ENCODE peak calls at places on chromosomes 3 and 15, in ten cellular contexts. D is A549, M is neural progenitor cell, P is PC-3, W is mammary epithelial cell, S is SK-N-SH, R is neuronal stem cell, Y is HCT116, A is IMR-90, T is mesenchymal stem cell. V is an unnamed sample.

GRCh38 chr15:57752426-57752825 is 45.9 kb downstream of the POLR2M start:
- DNase-seq in M (peak), S (no peak), D (no peak), W (no peak), P (no peak), T (no peak), A (no peak), Y (no peak), R (no peak), V (no peak)

GRCh38 chr3:53192608-53193007 is 31.6 kb downstream of the PRKCD start:
- DNase-seq in P (no peak), S (peak), D (no peak), M (no peak), Y (no peak), W (no peak), T (no peak), A (no peak), R (no peak), V (no peak)

GRCh38 chr3:187742351-187743171 is 2.7 kb downstream of the BCL6 start:
- DNase-seq in A (peak), D (no peak), R (no peak), T (peak), W (peak), M (no peak), S (no peak), P (peak), Y (no peak), V (no peak)

GRCh38 chr3:121819236-121819635 is 15.6 kb downstream of the IQCB1 start:
- DNase-seq in D (no peak), M (no peak), W (no peak), Y (no peak), A (no peak), R (no peak), P (no peak), T (no peak), S (no peak), V (no peak)

GRCh38 chr3:31729082-31729481 is 196.4 kb downstream of the STT3B start:
- DNase-seq in Y (no peak), A (no peak), S (no peak), T (no peak), W (peak), R (no peak), D (no peak), M (no peak), P (no peak), V (no peak)

GRCh38 chr3:58474348-58474911 is 17.5 kb upstream of the KCTD6 start:
- DNase-seq in R (no peak), D (no peak), T (no peak), S (no peak), Y (no peak), W (no peak), P (no peak), A (no peak), M (no peak), V (no peak)

GRCh38 chr3:171049831-171050444 is 23.4 kb upstream of the SLC2A2 start:
- DNase-seq in T (peak), P (peak), M (peak), S (peak), Y (peak), W (peak), A (peak), D (peak), R (peak), V (peak)

GRCh38 chr3:174862101-174862500 is 3.0 kb downstream of the NAALADL2 start:
- DNase-seq in M (peak), P (peak), Y (peak), D (peak), T (no peak), A (no peak), R (no peak), S (no peak), W (peak), V (peak)

DNA sequence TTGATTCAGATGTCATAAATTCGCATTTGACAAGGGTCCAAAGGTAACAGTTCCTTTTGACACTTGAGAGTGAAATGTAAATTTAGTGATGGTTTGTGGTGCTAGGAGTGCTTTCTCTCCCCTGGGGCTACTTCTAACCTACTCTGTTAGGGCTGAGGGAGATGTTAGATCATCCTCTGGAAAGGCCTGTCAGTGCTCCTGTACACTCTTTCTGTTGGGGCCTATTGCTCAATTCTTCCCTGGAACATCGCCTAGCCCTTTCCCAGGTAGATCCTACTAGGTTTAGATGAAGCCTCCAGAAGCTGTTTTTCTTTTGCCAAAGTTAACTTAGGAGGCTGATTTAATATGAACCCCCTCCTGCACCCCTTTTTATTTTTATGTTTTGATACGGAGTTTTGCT is 1.4 kb downstream of the PCCB start:
- DNase-seq in T (no peak), D (no peak), A (no peak), P (peak), M (no peak), Y (no peak), S (peak), W (peak), R (no peak), V (no peak)
- H3K4me3 ChIP-seq in T (peak), D (no peak), A (no peak), P (peak), M (peak), Y (peak), S (peak), W (no peak), R (no peak), V (peak)

DNA sequence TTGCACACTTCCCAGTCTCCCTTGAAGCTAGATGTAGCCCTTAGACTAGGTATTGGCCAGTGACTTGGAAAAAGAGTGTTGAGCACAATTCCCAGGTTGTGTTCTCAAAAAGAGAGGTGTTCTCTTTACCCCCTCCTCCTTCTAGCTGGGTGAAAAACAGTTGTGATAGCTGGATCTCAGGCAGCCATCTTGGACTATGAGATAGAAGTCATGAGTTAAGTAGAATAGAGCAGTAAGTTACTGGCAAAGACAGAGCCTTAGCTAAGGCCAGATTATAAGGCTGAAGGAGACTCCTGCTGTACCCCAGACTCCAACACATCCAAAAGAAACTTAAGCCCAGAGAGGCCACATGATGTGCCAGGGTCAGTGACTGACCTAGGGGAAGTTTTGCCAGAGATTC is 8.1 kb upstream of the STRA6 start:
- DNase-seq in D (no peak), P (no peak), R (no peak), Y (no peak), M (no peak), T (no peak), A (no peak), S (no peak), W (no peak), V (no peak)
- H3K4me2 ChIP-seq in D (no peak), P (no peak), R (no peak), Y (no peak), M (no peak), T (no peak), A (no peak), S (no peak), W (no peak), V (no peak)

GRCh38 chr15:75704618-75705017 is 8.0 kb downstream of the CSPG4 start:
- DNase-seq in R (no peak), T (no peak), D (no peak), S (no peak), M (no peak), W (no peak), A (no peak), Y (no peak), P (no peak), V (no peak)

GRCh38 chr15:75702431-75702830 is 10.2 kb downstream of the CSPG4 start:
- DNase-seq in T (no peak), M (no peak), D (no peak), W (no peak), A (no peak), R (no peak), S (no peak), P (no peak), Y (no peak), V (no peak)

GRCh38 chr15:75706682-75706954 is 6.0 kb downstream of the CSPG4 start:
- DNase-seq in M (no peak), A (no peak), S (no peak), T (no peak), Y (no peak), P (no peak), W (no peak), R (no peak), D (no peak), V (no peak)

GRCh38 chr15:75704263-75704615 is 8.4 kb downstream of the CSPG4 start:
- DNase-seq in A (no peak), M (no peak), S (peak), P (no peak), Y (no peak), T (no peak), W (no peak), R (no peak), D (no peak), V (no peak)

DNA sequence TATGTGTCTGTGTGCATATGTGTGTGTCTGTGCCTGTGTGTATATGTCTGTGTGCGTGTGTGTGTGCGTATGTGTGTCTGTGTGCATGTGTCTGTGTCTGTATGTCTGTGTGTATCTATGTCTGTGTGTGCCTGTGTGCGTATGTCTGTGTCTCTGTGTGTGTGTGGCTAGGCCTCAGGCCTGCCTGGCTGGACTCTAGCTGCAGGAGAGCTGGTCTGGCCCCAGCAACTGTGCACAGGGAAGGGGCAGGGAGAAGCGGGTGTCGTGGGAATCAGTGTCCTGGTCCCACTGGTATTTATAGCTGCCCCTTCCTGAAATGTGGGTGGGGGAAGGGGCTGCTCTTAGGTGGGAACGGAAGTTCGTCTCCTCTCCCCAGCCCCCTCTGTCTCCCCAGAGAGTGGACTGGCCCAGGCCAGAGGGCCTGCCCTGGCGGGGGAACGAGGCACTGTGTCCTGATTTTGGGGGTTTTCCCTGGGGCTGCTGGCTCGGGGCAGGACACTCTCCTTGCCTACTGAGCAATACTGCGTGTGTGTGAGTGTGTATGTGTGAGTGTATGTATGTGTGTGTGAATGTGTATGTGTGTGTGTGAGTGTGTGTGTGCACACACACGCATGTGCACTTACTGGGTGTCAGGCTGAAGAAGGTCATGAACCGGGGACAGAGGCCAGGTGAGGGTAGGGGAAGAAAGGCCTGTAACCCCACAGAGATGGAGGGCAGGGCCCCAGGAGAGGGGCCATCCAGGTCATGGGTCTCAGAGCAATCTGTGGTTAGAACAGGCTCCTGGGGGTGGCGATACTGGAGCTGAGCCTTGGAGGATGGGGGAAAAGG is 6.6 kb downstream of the CSPG4 start:
- DNase-seq in P (no peak), A (no peak), T (peak), M (no peak), D (peak), Y (no peak), R (no peak), W (no peak), S (no peak), V (no peak)
- H3K4me3 ChIP-seq in P (no peak), A (no peak), T (no peak), M (no peak), D (no peak), Y (no peak), R (peak), W (no peak), S (no peak), V (no peak)

GRCh38 chr3:196122021-196122687 is 40.3 kb upstream of the TFRC start:
- DNase-seq in P (no peak), W (no peak), R (no peak), S (no peak), A (peak), Y (no peak), D (no peak), T (no peak), M (no peak), V (no peak)
- H3K4me2 ChIP-seq in P (no peak), W (no peak), R (no peak), S (no peak), A (no peak), Y (no peak), D (no peak), T (no peak), M (no peak), V (no peak)

GRCh38 chr3:131835906-131836305 is 198.9 kb downstream of the CPNE4 start:
- DNase-seq in D (no peak), A (no peak), S (no peak), W (no peak), M (no peak), T (no peak), R (no peak), Y (no peak), P (no peak), V (no peak)

DNA sequence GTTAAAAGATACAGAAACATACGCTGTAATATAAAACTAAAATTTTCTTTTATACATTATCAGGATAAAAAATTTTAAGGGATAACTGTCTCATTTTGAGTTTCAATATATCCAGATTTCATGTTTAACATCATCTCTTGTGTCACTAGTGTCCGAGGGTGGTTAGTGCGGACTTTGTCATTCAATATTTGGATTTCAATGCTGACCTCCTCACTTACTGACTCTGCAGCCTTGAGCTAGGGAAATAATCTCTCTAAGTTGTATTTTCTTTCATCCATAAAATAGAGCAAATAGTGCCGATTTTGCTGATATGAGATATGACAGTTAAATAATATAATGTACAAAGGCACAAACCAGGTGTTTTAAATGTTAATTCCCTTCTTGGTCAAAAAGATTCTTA is 203.2 kb downstream of the CPNE4 start:
- DNase-seq in W (no peak), R (no peak), D (no peak), Y (no peak), S (no peak), P (no peak), M (no peak), A (no peak), T (no peak), V (no peak)
- H3K4me3 ChIP-seq in W (no peak), R (no peak), D (no peak), Y (no peak), S (no peak), P (no peak), M (no peak), A (no peak), T (no peak), V (no peak)

GRCh38 chr3:54892168-54892567 is 35.7 kb downstream of the LRTM1 start:
- DNase-seq in M (no peak), D (no peak), R (no peak), T (no peak), Y (no peak), A (no peak), S (no peak), W (no peak), P (no peak), V (no peak)

GRCh38 chr3:54889731-54890130 is 38.1 kb downstream of the LRTM1 start:
- DNase-seq in T (no peak), S (no peak), P (no peak), D (no peak), R (no peak), A (no peak), Y (no peak), M (no peak), W (no peak), V (no peak)

GRCh38 chr3:54888873-54889272 is 39.0 kb downstream of the LRTM1 start:
- DNase-seq in W (no peak), A (peak), T (no peak), P (no peak), R (no peak), M (no peak), Y (no peak), S (no peak), D (no peak), V (no peak)

GRCh38 chr3:54888162-54888561 is 39.7 kb downstream of the LRTM1 start:
- DNase-seq in D (no peak), R (no peak), T (no peak), Y (no peak), M (no peak), S (no peak), W (no peak), A (no peak), P (no peak), V (no peak)

GRCh38 chr3:54891540-54891897 is 36.3 kb downstream of the LRTM1 start:
- DNase-seq in W (peak), A (peak), D (peak), Y (no peak), T (peak), M (peak), S (peak), P (peak), R (no peak), V (peak)
- H3K4me2 ChIP-seq in W (peak), A (no peak), D (peak), Y (no peak), T (no peak), M (no peak), S (peak), P (peak), R (no peak), V (peak)

V was measured in PC-9.